ENCODE peak calls at places on chromosomes 3 and 15, in five cellular contexts. Q, U, Y, N and Z are unnamed samples.

GRCh38 chr15:83283813-83284562 is 476 bp downstream of the BNC1 start:
- DNase-seq in Q (no peak), U (no peak), Y (no peak), N (no peak), Z (no peak)

GRCh38 chr3:129308636-129309035 is 30.0 kb downstream of the HMCES start:
- DNase-seq in Q (no peak), U (no peak), Y (no peak), N (no peak), Z (no peak)

GRCh38 chr15:73127302-73127936 is 75.2 kb downstream of the NEO1 start:
- DNase-seq in Q (no peak), U (no peak), Y (no peak), N (no peak), Z (no peak)

GRCh38 chr3:10808974-10809373 is 7.1 kb upstream of the SLC6A11 start:
- DNase-seq in Q (no peak), U (no peak), Y (no peak), N (no peak), Z (no peak)

GRCh38 chr15:79140846-79141570 is 50.4 kb upstream of the RASGRF1 start:
- DNase-seq in Q (no peak), U (no peak), Y (no peak), N (no peak), Z (no peak)

GRCh38 chr3:100548053-100548452 is 55.6 kb downstream of the TMEM45A start:
- DNase-seq in Q (peak), U (no peak), Y (no peak), N (no peak), Z (no peak)

GRCh38 chr3:58411851-58412830 is 21.5 kb downstream of the PDHB start:
- DNase-seq in Q (no peak), U (no peak), Y (no peak), N (no peak), Z (no peak)

GRCh38 chr3:138317687-138318086 is 12.0 kb downstream of the NME9 start:
- DNase-seq in Q (no peak), U (no peak), Y (no peak), N (no peak), Z (no peak)

GRCh38 chr3:171441381-171441780 is 18.8 kb downstream of the TNIK start:
- DNase-seq in Q (no peak), U (no peak), Y (no peak), N (no peak), Z (no peak)

GRCh38 chr3:126539558-126540250 is 15.7 kb downstream of the CHST13 start:
- DNase-seq in Q (no peak), U (no peak), Y (no peak), N (no peak), Z (no peak)

GRCh38 chr3:114624047-114624445 is 330.2 kb downstream of the TIGIT start:
- DNase-seq in Q (no peak), U (peak), Y (no peak), N (no peak), Z (peak)

GRCh38 chr3:127535901-127536817 is 54.4 kb downstream of the TPRA1 start:
- DNase-seq in Q (no peak), U (no peak), Y (peak), N (no peak), Z (no peak)

GRCh38 chr15:70154440-70155347 is 57.0 kb upstream of the TLE3 start:
- DNase-seq in Q (no peak), U (no peak), Y (no peak), N (no peak), Z (no peak)

GRCh38 chr15:81235781-81236507 is 39.3 kb downstream of the IL16 start:
- DNase-seq in Q (no peak), U (no peak), Y (peak), N (peak), Z (no peak)

GRCh38 chr3:187906922-187907321 is 161.7 kb upstream of the BCL6 start:
- DNase-seq in Q (no peak), U (no peak), Y (no peak), N (no peak), Z (no peak)

GRCh38 chr15:77021803-77022381 is 27.0 kb downstream of the PSTPIP1 start:
- DNase-seq in Q (no peak), U (no peak), Y (no peak), N (no peak), Z (no peak)

GRCh38 chr3:18153571-18154173 is 271.5 kb downstream of the SATB1 start:
- DNase-seq in Q (no peak), U (no peak), Y (no peak), N (no peak), Z (no peak)

GRCh38 chr15:78726870-78727551 is 84.3 kb downstream of the ADAMTS7 start:
- DNase-seq in Q (no peak), U (no peak), Y (no peak), N (no peak), Z (no peak)

GRCh38 chr15:62344806-62345539 is 179.9 kb upstream of the C2CD4B start:
- DNase-seq in Q (no peak), U (no peak), Y (no peak), N (peak), Z (no peak)

GRCh38 chr3:142916611-142917010 is 27.7 kb upstream of the PCOLCE2 start:
- DNase-seq in Q (no peak), U (no peak), Y (no peak), N (no peak), Z (no peak)

GRCh38 chr3:142028174-142028833 is 121.0 kb downstream of the TFDP2 start:
- DNase-seq in Q (no peak), U (no peak), Y (no peak), N (peak), Z (no peak)

GRCh38 chr3:47643092-47643491 is 64.4 kb upstream of the CSPG5 start:
- DNase-seq in Q (no peak), U (no peak), Y (no peak), N (no peak), Z (no peak)

GRCh38 chr15:77162872-77163633 is 92.1 kb upstream of the TSPAN3 start:
- DNase-seq in Q (no peak), U (no peak), Y (no peak), N (no peak), Z (no peak)

GRCh38 chr3:170425491-170426239 is 7.0 kb downstream of the CLDN11 start:
- DNase-seq in Q (no peak), U (no peak), Y (peak), N (no peak), Z (peak)

GRCh38 chr15:62432702-62433398 is 267.8 kb upstream of the C2CD4B start:
- DNase-seq in Q (no peak), U (no peak), Y (no peak), N (no peak), Z (no peak)

GRCh38 chr15:101646652-101647051 is 5.5 kb downstream of the TM2D3 start:
- DNase-seq in Q (no peak), U (no peak), Y (no peak), N (no peak), Z (no peak)

GRCh38 chr3:107242579-107242978 is 134.7 kb upstream of the CCDC54 start:
- DNase-seq in Q (peak), U (no peak), Y (no peak), N (no peak), Z (no peak)

GRCh38 chr3:132569580-132569979 is 27.5 kb upstream of the ACKR4 start:
- DNase-seq in Q (no peak), U (no peak), Y (no peak), N (no peak), Z (no peak)

GRCh38 chr15:78139564-78139963 is 8.3 kb upstream of the CIB2 start:
- DNase-seq in Q (no peak), U (no peak), Y (no peak), N (no peak), Z (no peak)

GRCh38 chr3:12508316-12508715 is 24.0 kb downstream of the TSEN2 start:
- DNase-seq in Q (no peak), U (no peak), Y (no peak), N (peak), Z (no peak)

GRCh38 chr15:78570710-78571109 is 5.4 kb downstream of the CHRNA5 start:
- DNase-seq in Q (no peak), U (no peak), Y (no peak), N (no peak), Z (no peak)